ENCODE peak calls at places on chromosomes 2 and 18, in ten cellular contexts. Y, X, C, O, Q, M, V, U, P and A are unnamed samples.

GRCh38 chr18:29225351-29225750 is 1048.4 kb upstream of the CDH2 start:
- DNase-seq in Y (no peak), X (no peak), C (no peak), O (no peak), Q (no peak), M (no peak), V (no peak), U (no peak), P (no peak), A (no peak)

GRCh38 chr2:42274872-42275271 is 86.1 kb downstream of the COX7A2L start:
- DNase-seq in Y (no peak), X (no peak), C (no peak), O (no peak), Q (no peak), M (no peak), V (no peak), U (no peak), P (no peak), A (no peak)

GRCh38 chr2:201680743-201681142 is 17.7 kb downstream of the MPP4 start:
- DNase-seq in Y (peak; percentile 0), X (no peak), C (no peak), O (no peak), Q (peak; percentile 23), M (peak; percentile 21), V (peak; percentile 34), U (peak; percentile 22), P (peak; percentile 13), A (no peak)

GRCh38 chr2:113795405-113795920 is 39.0 kb upstream of the SLC35F5 start:
- DNase-seq in Y (no peak), X (no peak), C (no peak), O (no peak), Q (no peak), M (no peak), V (no peak), U (peak; percentile 10), P (no peak), A (no peak)

GRCh38 chr2:12704378-12704777 is 12.4 kb upstream of the TRIB2 start:
- DNase-seq in Y (no peak), X (no peak), C (peak; percentile 26), O (no peak), Q (no peak), M (no peak), V (no peak), U (no peak), P (no peak), A (no peak)

GRCh38 chr2:15058015-15058414 is 425.5 kb downstream of the LRATD1 start:
- DNase-seq in Y (no peak), X (no peak), C (no peak), O (no peak), Q (no peak), M (peak; percentile 23), V (peak; percentile 46), U (peak; percentile 12), P (peak; percentile 30), A (no peak)

GRCh38 chr2:218999881-219000568 is 6.8 kb upstream of the CRYBA2 start:
- DNase-seq in Y (no peak), X (no peak), C (no peak), O (peak; percentile 94), Q (no peak), M (no peak), V (no peak), U (no peak), P (no peak), A (no peak)

GRCh38 chr18:49971462-49971861 is 158.1 kb upstream of the ACAA2 start:
- DNase-seq in Y (no peak), X (no peak), C (no peak), O (no peak), Q (no peak), M (no peak), V (no peak), U (no peak), P (no peak), A (no peak)

GRCh38 chr18:54358495-54358793 is 738 bp downstream of the C18orf54 start:
- DNase-seq in Y (no peak), X (peak; percentile 14), C (no peak), O (no peak), Q (no peak), M (peak; percentile 37), V (no peak), U (no peak), P (no peak), A (no peak)

GRCh38 chr2:235494716-235495372 is 1.0 kb downstream of the AGAP1 start:
- DNase-seq in Y (no peak), X (peak; percentile 25), C (peak; percentile 72), O (peak; percentile 28), Q (no peak), M (peak; percentile 29), V (peak; percentile 8), U (peak; percentile 44), P (no peak), A (no peak)

GRCh38 chr2:240557101-240557751 is 562 bp downstream of the ANKMY1 start:
- DNase-seq in Y (no peak), X (peak; percentile 15), C (peak; percentile 23), O (no peak), Q (no peak), M (no peak), V (no peak), U (no peak), P (no peak), A (no peak)

GRCh38 chr2:240344904-240345303 is 90.6 kb upstream of the GPC1 start:
- DNase-seq in Y (no peak), X (no peak), C (no peak), O (no peak), Q (no peak), M (peak; percentile 31), V (no peak), U (peak; percentile 9), P (no peak), A (no peak)

GRCh38 chr2:238657132-238658053 is 190.5 kb upstream of the TWIST2 start:
- DNase-seq in Y (no peak), X (peak; percentile 28), C (no peak), O (no peak), Q (no peak), M (no peak), V (no peak), U (no peak), P (no peak), A (no peak)

GRCh38 chr2:207230261-207231105 is 64.7 kb upstream of the KLF7 start:
- DNase-seq in Y (no peak), X (no peak), C (peak; percentile 45), O (no peak), Q (no peak), M (peak; percentile 44), V (no peak), U (peak; percentile 35), P (no peak), A (no peak)

GRCh38 chr18:48790226-48790863 is 160.4 kb downstream of the SMAD7 start:
- DNase-seq in Y (no peak), X (no peak), C (peak; percentile 70), O (no peak), Q (no peak), M (no peak), V (no peak), U (no peak), P (no peak), A (no peak)

GRCh38 chr2:209525834-209526281 is 102.0 kb downstream of the MAP2 start:
- DNase-seq in Y (no peak), X (no peak), C (peak; percentile 71), O (no peak), Q (peak; percentile 9), M (peak; percentile 31), V (no peak), U (peak; percentile 89), P (no peak), A (no peak)